ENCODE peak calls at places on chromosome 5, in five cellular contexts. L is HepG2, C is prostate gland, U is upper lobe of left lung, J is endothelial cell of umbilical vein. N is an unnamed sample.

GRCh38 chr5:126794157-126794828 is 17.4 kb downstream of the LMNB1 start:
- DNase-seq in J (no peak), C (no peak), U (no peak), L (no peak), N (no peak)

GRCh38 chr5:11851965-11852745 is 52.1 kb downstream of the CTNND2 start:
- DNase-seq in J (no peak), C (no peak), U (no peak), L (no peak), N (no peak)

GRCh38 chr5:10374623-10375022 is 21.1 kb downstream of the MARCHF6 start:
- DNase-seq in C (no peak), L (no peak), J (no peak), U (no peak), N (no peak)

GRCh38 chr5:53095931-53096525 is 13.5 kb downstream of the MOCS2 start:
- DNase-seq in U (no peak), C (peak), L (peak), J (peak), N (peak)

GRCh38 chr5:111127453-111128195 is 35.5 kb downstream of the WDR36 start:
- DNase-seq in J (peak), U (no peak), L (no peak), C (no peak), N (no peak)

GRCh38 chr5:96648598-96648997 is 13.6 kb upstream of the CAST start:
- DNase-seq in U (no peak), J (no peak), C (peak), L (no peak), N (no peak)

GRCh38 chr5:159660401-159660800 is 255.9 kb upstream of the ADRA1B start:
- DNase-seq in J (no peak), U (no peak), L (no peak), C (no peak), N (no peak)

GRCh38 chr5:131148835-131149234 is 16.2 kb downstream of the HINT1 start:
- DNase-seq in U (no peak), C (no peak), L (no peak), J (no peak), N (no peak)

GRCh38 chr5:88551724-88552345 is 283.2 kb upstream of the TMEM161B start:
- DNase-seq in C (no peak), J (no peak), L (no peak), U (no peak), N (no peak)

GRCh38 chr5:61409568-61409967 is 77.5 kb downstream of the ZSWIM6 start:
- DNase-seq in J (peak), U (no peak), L (peak), C (no peak), N (no peak)

GRCh38 chr5:181204561-181205401 is at the start of gene TRIM7:
- DNase-seq in U (peak), L (no peak), C (no peak), J (peak), N (no peak)

GRCh38 chr5:137933491-137933911 is 44.2 kb downstream of the PKD2L2 start:
- DNase-seq in U (no peak), J (peak), C (no peak), L (no peak), N (no peak)

GRCh38 chr5:36655171-36655570 is 48.8 kb downstream of the SLC1A3 start:
- DNase-seq in U (no peak), J (no peak), C (no peak), L (no peak), N (no peak)

GRCh38 chr5:111134080-111134479 is 41.9 kb downstream of the WDR36 start:
- DNase-seq in L (no peak), U (no peak), C (no peak), J (peak), N (no peak)

GRCh38 chr5:60779431-60779830 is 64.6 kb downstream of the ELOVL7 start:
- DNase-seq in J (no peak), L (no peak), U (no peak), C (no peak), N (no peak)

GRCh38 chr5:62779010-62779422 is 200.4 kb downstream of the LRRC70 start:
- DNase-seq in L (peak), J (peak), C (peak), U (no peak), N (no peak)

GRCh38 chr5:148904440-148904839 is 78.0 kb downstream of the ADRB2 start:
- DNase-seq in J (no peak), U (no peak), C (peak), L (no peak), N (peak)

GRCh38 chr5:178695560-178695959 is 34.9 kb downstream of the ZNF354A start:
- DNase-seq in J (no peak), L (no peak), C (no peak), U (no peak), N (no peak)

GRCh38 chr5:146137967-146138403 is 32.6 kb upstream of the PLAC8L1 start:
- DNase-seq in J (no peak), C (no peak), U (no peak), L (peak), N (peak)

GRCh38 chr5:80343067-80343466 is 23.3 kb downstream of the SPZ1 start:
- DNase-seq in C (no peak), L (no peak), U (no peak), J (no peak), N (no peak)

GRCh38 chr5:122144236-122144635 is 14.9 kb downstream of the ZNF474 start:
- DNase-seq in J (no peak), L (no peak), C (no peak), U (no peak), N (no peak)

GRCh38 chr5:140553657-140554056 is 3.6 kb downstream of the SRA1 start:
- DNase-seq in L (no peak), J (peak), C (no peak), U (no peak), N (no peak)
- TF ChIP-seq POLR2AphosphoS5 in L (no peak), J (no peak), C (no peak), U (no peak), N (no peak)

GRCh38 chr5:150409638-150410523 is 2.8 kb downstream of the CD74 start:
- DNase-seq in U (no peak), C (peak), J (peak), L (peak), N (peak)
- TF ChIP-seq POLR2AphosphoS5 in U (peak), C (peak), J (no peak), L (no peak), N (no peak)

DNA sequence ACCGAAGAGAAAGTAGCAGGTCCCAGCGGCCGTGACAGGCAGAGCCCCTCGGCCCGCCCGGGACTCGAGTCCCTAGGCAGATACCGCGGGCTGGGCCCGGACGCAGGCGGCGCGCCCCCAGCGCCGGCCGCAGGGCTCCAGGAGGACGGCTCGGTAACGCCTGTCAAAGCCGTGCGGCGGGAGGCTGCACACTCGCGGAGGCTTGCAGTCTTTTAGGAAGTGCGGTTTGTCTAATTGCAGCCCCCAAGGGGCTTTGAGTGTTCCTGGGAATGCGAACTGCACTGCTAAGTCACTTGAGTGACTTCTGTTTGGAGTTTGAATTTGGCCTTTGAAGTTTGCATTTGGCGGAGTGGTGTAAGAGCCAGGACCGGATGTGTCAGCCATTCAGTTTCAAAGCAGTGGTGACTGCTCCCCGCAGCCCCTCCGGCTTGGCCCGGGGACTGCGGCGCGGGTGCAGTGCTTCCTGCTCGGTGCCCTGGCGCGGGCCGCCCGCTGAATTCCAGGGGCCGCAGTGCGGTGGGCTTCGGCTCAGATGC is 1.3 kb downstream of the MAP3K1 start:
- DNase-seq in U (peak), L (peak), C (peak), J (peak), N (no peak)
- TF ChIP-seq POLR2AphosphoS5 in U (peak), L (peak), C (peak), J (peak), N (no peak)

GRCh38 chr5:133983674-133984073 is 15.2 kb upstream of the C5orf15 start:
- DNase-seq in U (no peak), C (no peak), J (no peak), L (no peak), N (no peak)
- TF ChIP-seq POLR2AphosphoS5 in U (no peak), C (no peak), J (no peak), L (no peak), N (no peak)

GRCh38 chr5:15475365-15475764 is 24.6 kb upstream of the FBXL7 start:
- DNase-seq in J (no peak), C (no peak), L (no peak), U (no peak), N (no peak)
- TF ChIP-seq POLR2AphosphoS5 in J (no peak), C (no peak), L (no peak), U (no peak), N (no peak)

DNA sequence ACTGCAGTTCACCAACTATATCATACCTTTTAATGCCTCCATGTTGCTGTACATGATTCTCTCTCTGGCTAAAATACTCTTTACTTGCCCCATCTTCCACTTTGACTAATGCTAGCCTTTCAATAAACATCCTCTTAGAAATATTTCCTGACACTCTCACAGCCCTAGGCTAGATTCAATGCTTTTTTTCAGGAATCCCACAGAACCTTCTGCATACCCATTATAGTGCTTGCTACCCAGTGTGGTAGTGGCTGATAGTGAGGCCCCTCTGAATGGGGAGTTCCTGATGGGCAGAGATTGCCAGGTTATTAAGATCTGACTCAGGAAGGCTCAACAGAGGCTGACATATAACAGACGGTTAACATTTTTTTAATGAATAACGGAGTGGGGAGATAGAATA is 11.6 kb downstream of the SSBP2 start:
- DNase-seq in L (no peak), U (no peak), C (no peak), J (no peak), N (no peak)
- TF ChIP-seq POLR2AphosphoS5 in L (no peak), U (no peak), C (no peak), J (no peak), N (no peak)

DNA sequence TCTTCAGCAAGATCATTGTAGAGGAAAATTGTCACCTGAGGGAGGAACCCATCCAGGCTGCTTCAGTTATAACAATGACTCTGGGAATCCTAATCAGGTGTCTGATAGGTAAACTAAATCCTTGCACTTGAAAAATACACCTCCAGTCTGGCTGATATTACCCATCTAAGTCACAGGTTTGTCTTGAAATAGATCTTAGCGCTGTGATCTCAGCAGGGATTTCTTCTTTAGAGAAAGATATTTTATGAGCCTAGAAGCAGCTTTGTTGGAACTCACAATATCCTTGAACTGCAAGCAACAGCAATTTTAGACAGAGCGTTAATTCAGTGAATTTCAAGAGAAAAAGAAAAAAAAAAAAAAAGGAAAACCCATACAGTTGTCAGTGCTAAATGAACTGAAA is 149.7 kb downstream of the SGCD start:
- DNase-seq in J (no peak), C (no peak), U (no peak), L (no peak), N (no peak)
- TF ChIP-seq POLR2AphosphoS5 in J (no peak), C (no peak), U (no peak), L (no peak), N (no peak)

DNA sequence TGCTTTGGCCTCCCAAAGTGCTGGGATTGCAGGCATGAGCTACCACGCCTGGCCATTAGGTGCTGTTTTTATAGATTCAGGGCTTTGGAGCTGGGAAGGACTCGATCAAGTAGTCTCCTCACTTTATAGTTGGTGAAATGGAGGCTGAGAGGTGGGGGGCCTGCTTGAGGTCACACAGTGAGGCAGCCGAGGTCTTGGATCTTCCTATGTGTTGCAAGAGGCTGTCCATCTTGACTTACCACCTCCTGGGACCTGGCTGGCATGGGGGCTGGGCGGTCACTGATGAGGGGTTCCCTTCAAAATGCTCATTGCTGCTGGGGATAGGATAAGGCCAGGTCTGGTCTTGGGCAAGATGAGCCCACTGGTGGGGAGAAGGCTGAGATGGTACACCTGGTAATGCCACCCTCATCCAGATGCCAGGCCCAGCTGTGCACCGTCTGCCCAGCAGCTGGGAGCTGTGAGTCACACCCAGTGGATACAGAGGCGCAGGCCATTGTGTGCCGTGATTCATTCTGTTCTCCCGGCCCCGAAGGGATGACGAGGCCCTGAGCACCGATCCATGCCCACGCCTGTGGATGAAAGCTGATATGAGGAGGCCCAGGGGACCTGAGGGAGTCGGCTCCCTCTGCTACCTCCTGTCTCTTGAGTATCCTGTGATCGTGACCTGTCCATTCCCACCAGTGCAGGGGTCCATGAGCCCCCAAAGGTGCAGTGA is 10.5 kb upstream of the NDST1 start:
- DNase-seq in L (no peak), C (peak), U (peak), J (peak), N (peak)
- TF ChIP-seq POLR2AphosphoS5 in L (no peak), C (peak), U (peak), J (peak), N (peak)

GRCh38 chr5:100746730-100747129 is 156.4 kb downstream of the ST8SIA4 start:
- DNase-seq in C (no peak), U (no peak), J (no peak), L (no peak), N (no peak)
- TF ChIP-seq POLR2AphosphoS5 in C (no peak), U (no peak), J (no peak), L (no peak), N (no peak)